ENCODE peak calls at places on chromosome 17, in ten cellular contexts. A, W, D, K, L, J, I, G, X and B are unnamed samples.

GRCh38 chr17:17109896-17110295 is 67.6 kb downstream of the MPRIP start:
- DNase-seq in K (no peak), W (no peak), J (peak), X (no peak), A (no peak), D (peak), L (no peak), I (peak), G (no peak), B (no peak)

GRCh38 chr17:9241371-9241712 is 220.0 kb downstream of the NTN1 start:
- DNase-seq in W (no peak), I (no peak), X (peak), D (peak), K (no peak), J (no peak), L (no peak), G (no peak), A (peak), B (peak)

GRCh38 chr17:44829558-44830358 is at the start of gene GJC1:
- DNase-seq in G (peak), W (no peak), K (peak), A (peak), X (no peak), L (peak), D (peak), I (peak), J (peak), B (peak)

GRCh38 chr17:33112763-33113162 is 121.1 kb downstream of the SPACA3 start:
- DNase-seq in I (no peak), W (no peak), J (no peak), K (no peak), L (no peak), D (no peak), A (no peak), X (no peak), G (peak), B (no peak)

GRCh38 chr17:279356-279755 is 73.3 kb downstream of the RPH3AL start:
- DNase-seq in A (no peak), W (no peak), G (no peak), J (no peak), I (no peak), D (no peak), L (no peak), K (no peak), X (no peak), B (no peak)

GRCh38 chr17:75125984-75126383 is 5.6 kb downstream of the NT5C start:
- DNase-seq in D (no peak), A (no peak), X (no peak), J (peak), W (no peak), L (no peak), G (no peak), K (no peak), I (no peak), B (no peak)

GRCh38 chr17:40069751-40070643 is 7.2 kb downstream of the THRA start:
- DNase-seq in W (no peak), K (no peak), I (no peak), G (peak), L (peak), X (no peak), J (peak), D (peak), A (no peak), B (peak)

GRCh38 chr17:32445075-32445427 is 741 bp downstream of the PSMD11 start:
- DNase-seq in X (peak), D (no peak), L (peak), A (peak), W (no peak), J (peak), K (no peak), G (peak), I (no peak), B (peak)

GRCh38 chr17:46063239-46063638 is 64.2 kb downstream of the STH start:
- DNase-seq in X (no peak), L (peak), D (no peak), K (no peak), I (no peak), W (no peak), A (no peak), J (no peak), G (peak), B (no peak)

GRCh38 chr17:76467809-76468633 is 618 bp downstream of the AANAT start:
- DNase-seq in A (no peak), X (no peak), W (no peak), I (no peak), J (no peak), L (no peak), K (no peak), G (no peak), D (peak), B (no peak)

GRCh38 chr17:51813166-51813783 is 345.2 kb downstream of the CA10 start:
- DNase-seq in D (no peak), J (no peak), G (no peak), L (no peak), W (no peak), X (no peak), I (no peak), K (no peak), A (no peak), B (no peak)

GRCh38 chr17:14156689-14157088 is 80.0 kb downstream of the CDRT15 start:
- DNase-seq in J (no peak), W (no peak), L (no peak), X (no peak), A (no peak), G (peak), D (no peak), I (no peak), K (no peak), B (no peak)

GRCh38 chr17:63140255-63140654 is 174.2 kb downstream of the TANC2 start:
- DNase-seq in A (no peak), W (no peak), D (no peak), J (no peak), K (no peak), I (no peak), X (peak), G (peak), L (peak), B (no peak)

GRCh38 chr17:75822119-75822799 is 21.9 kb downstream of the UNC13D start:
- DNase-seq in I (no peak), K (no peak), L (no peak), J (peak), X (no peak), D (peak), W (no peak), G (no peak), A (no peak), B (no peak)

GRCh38 chr17:43020789-43021738 is 1.1 kb downstream of the VAT1 start:
- DNase-seq in X (no peak), J (peak), K (no peak), D (peak), A (no peak), L (peak), G (peak), I (peak), W (peak), B (peak)